ENCODE peak calls at places on chromosomes 3 and 15, in eight cellular contexts. B, F, O, L, H, G, D and T are unnamed samples.

GRCh38 chr3:23832523-23832922 is 26.8 kb downstream of the UBE2E1 start:
- DNase-seq in O (no peak), H (no peak), D (no peak), F (no peak), L (no peak), B (no peak), G (no peak), T (no peak)

GRCh38 chr3:76040946-76041345 is 255.6 kb upstream of the ZNF717 start:
- DNase-seq in G (no peak), B (peak), L (no peak), O (no peak), H (no peak), F (no peak), D (no peak), T (no peak)

GRCh38 chr3:119293105-119293683 is 989 bp upstream of the ARHGAP31 start:
- DNase-seq in O (no peak), D (no peak), B (no peak), G (no peak), F (no peak), L (no peak), H (no peak), T (no peak)

GRCh38 chr3:11749486-11749885 is 97.2 kb downstream of the TAMM41 start:
- DNase-seq in L (no peak), F (no peak), B (no peak), O (peak), D (no peak), H (no peak), G (peak), T (peak)

GRCh38 chr15:93321881-93322282 is 232.9 kb upstream of the RGMA start:
- DNase-seq in F (no peak), L (peak), O (peak), B (no peak), D (no peak), H (no peak), G (no peak), T (no peak)

GRCh38 chr3:4866841-4867240 is 112.4 kb upstream of the BHLHE40 start:
- DNase-seq in H (no peak), G (peak), D (no peak), B (peak), L (no peak), F (no peak), O (no peak), T (peak)

GRCh38 chr3:99845335-99845734 is 27.7 kb downstream of the CMSS1 start:
- DNase-seq in L (no peak), B (no peak), H (no peak), O (no peak), G (no peak), D (no peak), F (no peak), T (no peak)

GRCh38 chr3:184608209-184608608 is 46.6 kb downstream of the EPHB3 start:
- DNase-seq in D (no peak), L (no peak), G (no peak), B (no peak), O (no peak), F (no peak), H (no peak), T (no peak)

GRCh38 chr3:184178522-184179138 is 4.0 kb downstream of the AP2M1 start:
- DNase-seq in F (no peak), H (no peak), B (no peak), G (no peak), L (no peak), O (no peak), D (no peak), T (no peak)

GRCh38 chr15:88345962-88346361 is 89.4 kb upstream of the NTRK3 start:
- DNase-seq in L (no peak), O (no peak), H (no peak), D (no peak), B (no peak), G (no peak), F (no peak), T (no peak)

GRCh38 chr3:12993623-12994356 is 79.4 kb downstream of the IQSEC1 start:
- DNase-seq in D (no peak), F (no peak), G (no peak), H (peak), B (no peak), L (peak), O (no peak), T (no peak)

GRCh38 chr3:49333091-49333490 is 6.8 kb downstream of the USP4 start:
- DNase-seq in G (no peak), F (no peak), O (no peak), D (no peak), L (peak), B (no peak), H (no peak), T (no peak)

GRCh38 chr3:69051796-69052566 is at the start of gene TMF1:
- DNase-seq in D (peak), B (peak), L (peak), O (peak), F (peak), G (peak), H (peak), T (peak)

GRCh38 chr3:124456506-124456905 is 273.7 kb upstream of the UMPS start:
- DNase-seq in H (no peak), L (no peak), F (no peak), D (no peak), B (no peak), O (no peak), G (no peak), T (no peak)

GRCh38 chr3:55292360-55292759 is 194.7 kb downstream of the WNT5A start:
- DNase-seq in H (peak), D (no peak), B (no peak), G (no peak), O (no peak), L (no peak), F (no peak), T (no peak)

GRCh38 chr3:53890726-53891499 is 746 bp downstream of the SELENOK start:
- DNase-seq in H (peak), B (no peak), G (no peak), D (no peak), O (no peak), L (no peak), F (peak), T (no peak)

GRCh38 chr3:42723146-42723683 is 20.6 kb upstream of the HHATL start:
- DNase-seq in O (no peak), D (no peak), F (no peak), B (no peak), L (no peak), H (no peak), G (no peak), T (no peak)

GRCh38 chr15:85730001-85730820 is 64.5 kb downstream of the KLHL25 start:
- DNase-seq in O (peak), G (peak), F (no peak), D (peak), B (no peak), H (peak), L (no peak), T (no peak)

GRCh38 chr3:101072299-101072698 is 79.1 kb upstream of the ABI3BP start:
- DNase-seq in B (no peak), H (no peak), L (no peak), O (peak), D (no peak), G (no peak), F (no peak), T (no peak)

GRCh38 chr3:147298511-147298982 is 107.8 kb downstream of the ZIC4 start:
- DNase-seq in H (peak), B (peak), O (peak), F (no peak), G (peak), L (no peak), D (no peak), T (peak)

GRCh38 chr15:22878103-22878502 is 39.6 kb downstream of the NIPA2 start:
- DNase-seq in D (no peak), H (no peak), L (no peak), F (no peak), O (no peak), G (no peak), B (no peak), T (no peak)

GRCh38 chr15:70036585-70037343 is 61.0 kb downstream of the TLE3 start:
- DNase-seq in B (no peak), H (no peak), F (no peak), G (no peak), O (no peak), D (no peak), L (peak), T (no peak)

GRCh38 chr15:85463976-85464375 is 83.6 kb downstream of the AKAP13 start:
- DNase-seq in H (no peak), G (no peak), B (no peak), O (no peak), D (no peak), F (no peak), L (no peak), T (no peak)

GRCh38 chr15:90482124-90483011 is 47.4 kb upstream of the CRTC3 start:
- DNase-seq in L (no peak), D (peak), H (peak), O (peak), B (peak), F (peak), G (peak), T (peak)

GRCh38 chr3:24683511-24684384 is 189.1 kb upstream of the THRB start:
- DNase-seq in H (peak), G (peak), F (peak), O (peak), B (no peak), L (no peak), D (peak), T (no peak)

GRCh38 chr3:169082076-169082475 is 581.4 kb downstream of the MECOM start:
- DNase-seq in B (no peak), L (no peak), O (no peak), G (no peak), D (no peak), F (no peak), H (no peak), T (no peak)

GRCh38 chr15:21261396-21261964 is 178.8 kb downstream of the POTEB3 start:
- DNase-seq in F (no peak), G (no peak), O (no peak), L (peak), H (no peak), D (no peak), B (no peak), T (no peak)

GRCh38 chr3:44236485-44236908 is 5.2 kb upstream of the TOPAZ1 start:
- DNase-seq in H (no peak), D (no peak), B (no peak), G (no peak), F (no peak), L (no peak), O (no peak), T (no peak)

GRCh38 chr3:39705351-39705900 is 104.0 kb upstream of the MYRIP start:
- DNase-seq in B (peak), L (no peak), F (no peak), O (no peak), H (no peak), D (no peak), G (peak), T (peak)

GRCh38 chr15:62941719-62942118 is 100.8 kb upstream of the TPM1 start:
- DNase-seq in L (no peak), F (no peak), D (no peak), H (no peak), B (no peak), G (no peak), O (peak), T (no peak)

GRCh38 chr3:63990733-63991132 is 32.6 kb downstream of the PSMD6 start:
- DNase-seq in H (no peak), O (no peak), B (no peak), G (no peak), L (no peak), D (no peak), F (no peak), T (no peak)

GRCh38 chr15:80411788-80412288 is 7.7 kb downstream of the ARNT2 start:
- DNase-seq in D (no peak), B (no peak), H (no peak), G (no peak), O (no peak), F (no peak), L (no peak), T (no peak)

GRCh38 chr3:149401215-149401925 is 23.9 kb upstream of the TM4SF1 start:
- DNase-seq in L (peak), B (no peak), O (peak), F (no peak), D (no peak), G (peak), H (no peak), T (no peak)

GRCh38 chr3:32443471-32443870 is 51.8 kb downstream of the CMTM7 start:
- DNase-seq in D (no peak), L (no peak), F (no peak), G (peak), B (no peak), H (no peak), O (no peak), T (no peak)

GRCh38 chr15:31080618-31081017 is 20.9 kb downstream of the TRPM1 start:
- DNase-seq in G (no peak), H (peak), D (no peak), B (no peak), F (peak), L (peak), O (no peak), T (no peak)

GRCh38 chr15:81023483-81024264 is 23.0 kb downstream of the TLNRD1 start:
- DNase-seq in F (peak), L (peak), B (peak), H (no peak), D (no peak), O (peak), G (peak), T (peak)

DNA sequence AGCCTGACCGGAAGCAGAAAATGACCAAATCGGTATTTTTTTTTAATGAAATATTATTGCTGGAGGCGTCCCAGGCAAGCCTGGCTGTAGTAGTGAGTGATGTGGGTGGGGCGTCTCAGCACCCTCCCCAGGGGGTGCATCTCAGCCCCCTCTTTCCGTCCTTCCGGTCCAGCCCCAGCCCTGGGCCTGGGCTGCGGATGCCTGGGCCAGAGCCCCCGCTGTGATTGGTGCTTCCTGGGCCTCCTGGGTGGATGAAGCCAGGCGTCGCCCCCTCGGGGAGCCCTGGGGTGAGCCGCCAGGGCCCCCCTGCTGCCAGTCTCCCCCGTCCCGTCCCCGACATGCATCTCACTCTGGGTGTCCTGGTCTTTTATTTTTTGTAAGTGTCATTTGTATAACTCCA is 59.0 kb upstream of the GOLGA8A start:
- DNase-seq in H (no peak), L (no peak), O (no peak), D (no peak), F (no peak), G (no peak), B (no peak), T (no peak)
- H3K4me3 ChIP-seq in H (no peak), L (no peak), O (no peak), D (no peak), F (no peak), G (no peak), B (no peak), T (no peak)

DNA sequence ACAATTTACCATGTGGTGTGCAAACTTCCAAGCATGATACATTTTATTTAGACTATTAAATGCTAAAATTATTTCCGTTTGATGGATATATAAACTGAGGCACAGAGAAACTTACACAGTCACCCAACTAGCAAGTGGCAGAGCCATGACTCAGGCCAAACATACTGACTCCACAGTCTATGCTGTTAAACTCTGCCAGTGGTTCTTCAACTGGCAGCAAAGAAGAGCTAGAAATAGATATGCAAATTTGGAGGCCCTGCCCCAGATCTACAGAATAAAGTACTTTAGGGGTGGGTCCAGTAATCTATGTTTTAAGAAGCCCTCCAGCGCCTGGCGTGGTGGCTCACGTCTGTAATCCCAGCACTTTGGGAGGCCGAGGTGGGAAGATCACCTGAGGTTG is 400.0 kb downstream of the FOXP1 start:
- DNase-seq in H (no peak), L (no peak), D (no peak), G (no peak), F (no peak), O (no peak), B (no peak), T (no peak)
- H3K4me3 ChIP-seq in H (no peak), L (no peak), D (no peak), G (no peak), F (no peak), O (no peak), B (no peak), T (no peak)

DNA sequence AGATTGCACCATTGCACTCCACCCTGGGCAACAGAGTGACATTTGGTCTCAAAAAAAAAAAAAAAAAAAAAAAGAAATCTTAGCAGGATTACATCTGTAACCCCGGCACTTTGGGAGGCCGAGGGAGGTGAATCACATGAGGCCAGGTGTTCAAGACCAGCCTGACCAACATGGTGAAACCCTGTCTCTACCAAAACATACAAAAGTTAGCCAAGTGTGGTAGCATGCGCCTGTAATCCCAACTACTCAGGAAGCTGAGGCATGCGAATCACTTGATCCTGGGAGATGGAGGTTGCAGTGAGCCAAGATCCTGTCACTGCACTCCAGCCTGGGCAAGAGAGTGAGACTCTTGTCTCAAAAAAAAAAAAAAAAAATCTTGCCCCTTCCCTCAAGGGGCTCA is 40.4 kb downstream of the LIPC start:
- DNase-seq in F (no peak), D (no peak), B (no peak), L (no peak), O (no peak), G (no peak), H (no peak), T (no peak)
- H3K4me3 ChIP-seq in F (no peak), D (no peak), B (no peak), L (no peak), O (no peak), G (no peak), H (no peak), T (no peak)

GRCh38 chr3:10292505-10293419 is at the start of gene GHRL:
- DNase-seq in O (no peak), D (no peak), B (no peak), H (no peak), L (no peak), G (no peak), F (no peak), T (no peak)
- H3K4me3 ChIP-seq in O (no peak), D (no peak), B (no peak), H (no peak), L (no peak), G (no peak), F (no peak), T (no peak)

GRCh38 chr15:74768099-74768770 is 13.6 kb upstream of the CSK start:
- DNase-seq in H (peak), D (no peak), L (no peak), O (no peak), F (no peak), G (no peak), B (no peak), T (no peak)
- H3K4me3 ChIP-seq in H (peak), D (no peak), L (no peak), O (no peak), F (no peak), G (peak), B (no peak), T (peak)

GRCh38 chr3:195209083-195209835 is 61.7 kb downstream of the XXYLT1 start:
- DNase-seq in G (no peak), L (peak), H (no peak), F (peak), O (no peak), D (no peak), B (no peak), T (no peak)
- H3K4me3 ChIP-seq in G (peak), L (no peak), H (no peak), F (no peak), O (no peak), D (no peak), B (peak), T (peak)

DNA sequence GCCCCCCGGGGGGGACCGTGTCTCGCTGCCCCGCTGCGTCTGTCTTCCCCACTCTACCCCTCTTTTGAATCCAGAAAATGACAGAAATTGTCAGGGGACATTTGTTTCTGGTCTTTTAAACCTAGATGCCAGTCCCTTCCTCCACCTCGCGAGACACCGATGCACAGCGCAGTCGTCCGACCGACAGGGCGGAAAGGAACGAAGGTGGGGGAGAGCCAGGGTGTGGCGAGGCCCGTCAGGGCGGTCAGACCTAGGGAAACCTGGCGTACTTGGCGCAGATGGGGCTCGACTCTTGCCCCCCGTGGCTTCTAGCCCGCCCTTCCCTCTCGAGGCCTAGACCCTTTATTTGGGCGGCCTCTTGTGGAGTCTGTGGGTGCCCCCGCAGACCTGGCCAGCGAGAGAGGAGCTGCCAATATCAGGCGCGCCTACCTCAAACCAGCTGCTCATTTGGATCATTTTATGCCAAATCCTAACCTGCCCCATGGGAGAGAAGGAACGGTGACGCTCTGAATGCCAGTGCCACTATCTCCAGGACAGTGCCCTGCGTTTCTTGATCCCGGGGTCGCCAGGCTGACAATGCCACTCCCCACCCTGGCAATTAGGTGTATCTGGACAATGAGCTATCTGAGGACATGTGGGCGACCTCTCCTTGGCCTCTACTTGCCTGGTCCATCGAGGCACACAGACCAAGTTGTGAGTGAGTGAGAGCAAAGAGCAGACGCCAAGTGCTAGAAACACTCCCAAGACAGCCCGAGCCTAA is 500 bp upstream of the RAB6B start:
- DNase-seq in L (no peak), F (no peak), B (no peak), D (no peak), O (no peak), G (no peak), H (peak), T (no peak)
- H3K4me3 ChIP-seq in L (peak), F (peak), B (peak), D (peak), O (peak), G (peak), H (peak), T (peak)

GRCh38 chr3:45975696-45976095 is 19.9 kb downstream of the FYCO1 start:
- DNase-seq in F (no peak), B (no peak), G (no peak), H (no peak), D (no peak), L (no peak), O (no peak), T (no peak)
- H3K4me3 ChIP-seq in F (no peak), B (no peak), G (no peak), H (no peak), D (no peak), L (no peak), O (no peak), T (no peak)